ENCODE peak calls at places on chromosomes 4 and X, in five cellular contexts. H is neural progenitor cell, R is left ventricle myocardium inferior, I is Peyer's patch, M is gastrocnemius medialis. K is an unnamed sample. For H3K27me3, the result is how much of the 10 kb centered on the place peaks cover.

GRCh38 chrX:74246524-74246923 is 57.5 kb upstream of the ZCCHC13 start:
- DNase-seq in H (no peak), R (no peak), I (no peak), M (no peak), K (no peak)

GRCh38 chrX:124217289-124218251 is 114.9 kb upstream of the TEX13D start:
- DNase-seq in H (peak), R (no peak), I (peak), M (peak), K (no peak)

GRCh38 chr4:89024051-89024675 is 32.8 kb downstream of the FAM13A start:
- DNase-seq in H (peak), R (no peak), I (peak), M (peak), K (no peak)

GRCh38 chrX:9576059-9576458 is 111.2 kb downstream of the TBL1X start:
- DNase-seq in H (no peak), R (no peak), I (no peak), M (no peak), K (no peak)

GRCh38 chrX:45758319-45758718 is 557.6 kb upstream of the DIPK2B start:
- DNase-seq in H (no peak), R (no peak), I (peak), M (no peak), K (no peak)

GRCh38 chrX:68699960-68700746 is 52.7 kb downstream of the STARD8 start:
- DNase-seq in H (no peak), R (no peak), I (no peak), M (no peak), K (no peak)

GRCh38 chr4:182969651-182970279 is 52.6 kb upstream of the DCTD start:
- DNase-seq in H (no peak), R (no peak), I (no peak), M (no peak), K (no peak)

GRCh38 chr4:86451560-86452322 is 91.9 kb upstream of the MAPK10 start:
- DNase-seq in H (peak), R (no peak), I (no peak), M (no peak), K (no peak)

GRCh38 chrX:38999099-38999498 is 197.8 kb downstream of the MID1IP1 start:
- DNase-seq in H (no peak), R (no peak), I (no peak), M (peak), K (no peak)

GRCh38 chr4:3257691-3258482 is 8.9 kb downstream of the MSANTD1 start:
- DNase-seq in H (peak), R (no peak), I (peak), M (no peak), K (peak)

GRCh38 chrX:71637848-71638247 is 19.5 kb upstream of the CXCR3 start:
- DNase-seq in H (no peak), R (no peak), I (no peak), M (no peak), K (no peak)
- TF ChIP-seq CTCF in H (no peak), R (no peak), I (no peak), M (no peak), K (no peak)

DNA sequence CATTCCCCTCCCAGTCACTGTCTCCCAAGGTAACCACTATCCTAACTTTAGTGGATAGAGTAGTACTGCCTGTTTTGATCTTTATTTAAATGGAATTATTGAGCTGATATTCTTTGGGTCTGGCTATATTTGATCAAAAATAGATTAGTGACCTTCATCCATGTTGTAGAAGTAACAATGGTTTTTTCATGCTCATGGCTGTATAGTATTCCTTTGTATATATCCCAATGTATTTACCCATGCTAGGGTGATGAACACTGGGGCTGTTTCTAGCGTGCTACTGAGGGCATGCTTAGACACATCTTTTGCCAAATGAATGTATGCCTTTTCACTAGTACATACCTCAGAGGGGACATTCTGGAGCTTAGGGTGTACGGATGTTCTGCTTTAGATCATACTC is 10.1 kb upstream of the MAGEA8 start:
- DNase-seq in H (no peak), R (no peak), I (no peak), M (no peak), K (no peak)
- H3K27me3 ChIP-seq in H (under half), R (under half), I (under half), M (under half), K (under half)

DNA sequence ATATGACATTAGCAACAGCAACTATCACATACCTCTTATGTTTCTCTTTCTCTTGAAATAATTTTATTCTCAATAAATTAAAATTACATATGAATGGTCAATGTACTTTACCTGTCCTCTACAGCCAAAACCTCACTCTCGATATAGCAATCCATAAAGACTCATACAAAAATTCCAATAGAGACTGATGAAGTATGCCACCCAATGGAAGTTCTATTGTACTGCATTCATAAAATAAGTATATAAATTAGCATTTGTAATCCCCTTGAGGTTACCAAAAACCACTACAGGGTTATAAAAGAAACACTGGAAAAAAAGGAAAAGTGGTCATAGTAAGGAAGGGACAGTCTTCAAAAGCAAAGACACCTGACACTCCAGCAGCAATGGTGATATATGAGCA is 32.8 kb downstream of the CLDN2 start:
- DNase-seq in H (no peak), R (no peak), I (no peak), M (no peak), K (no peak)
- TF ChIP-seq CTCF in H (peak), R (peak), I (peak), M (peak), K (peak)

DNA sequence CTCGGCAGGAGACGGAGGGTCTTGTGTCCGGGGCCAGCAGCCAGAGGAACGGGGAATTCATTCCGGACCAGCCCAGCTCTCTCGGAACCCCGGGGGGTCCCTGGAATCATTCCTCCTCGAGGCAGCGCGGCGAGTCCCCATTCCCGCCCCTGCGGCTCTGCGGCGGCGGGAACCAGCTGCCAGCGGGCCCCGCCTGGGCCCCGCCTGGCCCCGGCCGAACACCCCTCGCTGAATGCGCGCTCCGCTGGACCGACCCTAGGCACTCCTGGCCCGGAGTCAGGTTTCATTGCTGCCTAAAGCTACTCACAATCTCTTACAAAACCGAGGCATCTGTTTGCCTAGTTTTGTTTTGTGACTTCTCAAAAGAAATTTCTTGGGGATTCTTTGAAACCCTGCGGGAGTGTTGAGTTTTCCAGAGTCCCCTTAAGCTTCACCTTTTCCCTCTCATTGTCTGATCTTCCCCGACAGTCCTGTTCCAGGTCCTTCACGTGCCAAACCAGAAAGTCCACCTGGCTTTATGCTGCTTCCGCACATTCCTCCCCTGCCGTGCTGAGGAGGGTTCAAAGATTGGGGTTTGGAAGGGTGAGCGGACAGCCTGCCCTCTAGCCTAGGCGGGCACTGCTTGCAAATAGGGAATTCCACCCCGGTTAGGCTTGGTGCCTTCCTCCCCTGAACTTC is 767 bp downstream of the ARHGAP10 start:
- DNase-seq in H (peak), R (peak), I (no peak), M (peak), K (no peak)
- H3K27me3 ChIP-seq in H (under half), R (under half), I (under half), M (under half), K (under half)

GRCh38 chr4:4526401-4526800 is 15.4 kb downstream of the STX18 start:
- DNase-seq in H (no peak), R (no peak), I (no peak), M (no peak), K (no peak)
- TF ChIP-seq CTCF in H (no peak), R (no peak), I (no peak), M (no peak), K (no peak)

DNA sequence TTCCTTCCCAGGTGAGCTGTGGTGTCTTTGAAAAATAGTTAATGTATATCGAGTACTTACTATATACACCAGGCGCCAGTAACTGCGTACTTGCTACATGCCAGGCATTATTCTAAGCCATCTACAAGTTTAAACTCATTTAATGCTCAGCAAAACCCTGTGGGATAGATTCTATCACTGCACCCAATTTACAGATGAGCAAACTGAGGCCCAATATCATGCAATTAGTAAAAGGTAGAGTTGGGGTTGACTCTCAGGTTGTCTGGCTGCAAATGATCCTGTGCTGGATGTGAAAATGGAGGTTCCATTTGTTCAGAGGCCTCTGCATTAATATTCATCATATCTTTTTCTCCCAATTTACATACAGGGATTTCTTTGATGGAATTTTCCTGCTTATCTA is 17.6 kb downstream of the NKX3-2 start:
- DNase-seq in H (no peak), R (no peak), I (no peak), M (no peak), K (no peak)
- H3K27me3 ChIP-seq in H (half or more), R (half or more), I (under half), M (half or more), K (under half)

K was measured in right lobe of liver.